ENCODE peak calls at places on chromosomes 3 and 15, in four cellular contexts. Z is mesothelial cell of epicardium, U is mucosa of descending colon, Q is nephron progenitor cell. S is an unnamed sample.

GRCh38 chr15:71709808-71710418 is 100.4 kb upstream of the NR2E3 start:
- DNase-seq in U (no peak), Z (no peak), Q (no peak), S (no peak)

GRCh38 chr15:39786444-39787056 is 3.9 kb upstream of the FSIP1 start:
- DNase-seq in U (no peak), Z (no peak), Q (peak; percentile 31), S (no peak)

GRCh38 chr3:45677045-45677436 is 12.2 kb upstream of the SACM1L start:
- DNase-seq in Q (no peak), Z (no peak), U (peak; percentile 50), S (no peak)

GRCh38 chr15:96042734-96043224 is 287.7 kb upstream of the NR2F2 start:
- DNase-seq in U (no peak), Q (no peak), Z (no peak), S (no peak)

GRCh38 chr15:77656294-77656693 is 23.6 kb upstream of the LINGO1 start:
- DNase-seq in U (no peak), Q (no peak), Z (no peak), S (no peak)

GRCh38 chr3:185502987-185503386 is 4.2 kb upstream of the TMEM41A start:
- DNase-seq in Q (no peak), Z (no peak), U (no peak), S (no peak)

GRCh38 chr3:58404396-58404795 is 29.2 kb downstream of the PDHB start:
- DNase-seq in Q (no peak), Z (no peak), U (no peak), S (no peak)

GRCh38 chr3:186717039-186717457 is at the start of gene KNG1:
- DNase-seq in Q (no peak), Z (no peak), U (no peak), S (no peak)

GRCh38 chr15:52505141-52505540 is 23.5 kb downstream of the MYO5A start:
- DNase-seq in U (no peak), Z (no peak), Q (no peak), S (no peak)

GRCh38 chr15:89450076-89451006 is 46.0 kb downstream of the RHCG start:
- DNase-seq in Q (no peak), Z (no peak), U (no peak), S (no peak)

GRCh38 chr3:127772776-127773751 is 49.3 kb downstream of the MGLL start:
- DNase-seq in Q (no peak), U (peak; percentile 18), Z (no peak), S (no peak)

DNA sequence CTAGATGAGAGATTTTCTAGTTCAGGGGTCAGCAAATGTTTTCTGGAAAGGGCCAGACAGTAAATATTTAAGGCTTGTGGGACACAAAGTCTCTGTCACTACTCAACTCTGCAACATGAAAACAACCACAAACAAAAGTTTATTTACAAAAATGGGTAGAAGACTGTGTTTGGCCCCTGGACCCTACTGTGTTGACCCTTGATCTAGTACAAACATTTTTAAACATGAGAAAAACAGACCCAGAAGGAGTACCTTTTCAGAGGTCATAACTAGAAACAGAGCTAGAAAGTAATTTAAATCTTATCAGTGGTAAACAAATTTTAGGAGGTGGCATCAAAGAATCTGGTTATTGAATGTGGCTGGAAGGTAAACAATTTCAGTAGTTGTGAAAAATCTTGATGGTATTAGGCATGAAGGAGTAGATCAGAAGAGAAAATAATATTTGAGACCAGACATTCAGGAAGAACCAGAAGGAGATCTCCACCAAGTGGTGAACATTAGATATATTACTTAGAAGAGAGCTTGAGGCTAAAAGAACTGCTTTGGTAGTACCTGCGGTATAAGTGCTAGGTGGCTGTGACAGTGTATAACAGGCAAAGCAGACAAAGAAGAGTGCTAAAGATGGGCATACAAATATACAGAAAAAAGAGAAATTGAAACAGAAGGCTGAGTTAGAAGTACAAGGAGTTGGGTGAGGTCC is 101.7 kb downstream of the NR1I2 start:
- DNase-seq in Q (no peak), U (no peak), Z (no peak), S (no peak)
- TF ChIP-seq CTCF in Q (no peak), U (no peak), Z (no peak), S (no peak)

DNA sequence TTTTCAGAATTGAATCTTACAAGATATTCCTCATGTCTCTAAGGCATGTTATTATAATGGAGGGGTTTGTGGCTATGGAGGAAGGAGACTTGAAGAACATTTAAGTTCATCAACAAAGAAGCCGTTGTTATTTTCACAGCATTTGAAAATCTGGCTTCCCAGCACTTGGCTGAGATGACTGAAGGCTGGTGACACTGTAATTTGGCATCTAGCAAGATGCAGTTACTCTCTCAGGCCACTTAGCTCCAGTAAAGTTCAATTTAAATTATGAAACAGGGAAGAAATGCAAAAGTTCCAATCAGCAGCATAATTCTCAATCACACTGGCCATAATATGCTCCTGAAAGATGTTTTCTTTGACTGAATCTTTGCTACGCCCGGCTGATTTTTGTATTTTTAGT is 139.4 kb upstream of the NUDT16 start:
- DNase-seq in Z (no peak), Q (no peak), U (no peak), S (no peak)
- TF ChIP-seq CTCF in Z (no peak), Q (no peak), U (no peak), S (no peak)

DNA sequence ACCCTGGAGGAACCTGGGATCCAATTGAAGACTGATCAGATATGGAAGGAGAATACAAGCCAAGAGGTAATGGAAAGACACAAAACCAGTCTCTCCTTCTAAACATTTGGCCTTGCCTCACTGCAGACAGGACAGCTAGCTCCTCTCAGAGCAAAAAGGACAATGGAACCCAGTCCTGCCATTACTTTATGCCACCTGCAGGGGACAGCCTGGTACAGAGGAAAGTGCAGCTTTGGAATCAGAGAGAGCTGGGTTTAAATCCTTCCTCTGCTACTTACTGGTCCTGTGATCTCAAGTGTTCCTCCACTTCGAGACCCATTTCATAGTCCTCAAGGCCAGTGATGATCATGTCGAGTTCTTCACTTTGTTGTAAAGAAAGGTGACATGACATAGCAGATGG is 159.4 kb upstream of the SMAD3 start:
- DNase-seq in U (no peak), Z (no peak), Q (no peak), S (no peak)
- TF ChIP-seq CTCF in U (no peak), Z (peak; percentile 34), Q (no peak), S (peak; percentile 41)

DNA sequence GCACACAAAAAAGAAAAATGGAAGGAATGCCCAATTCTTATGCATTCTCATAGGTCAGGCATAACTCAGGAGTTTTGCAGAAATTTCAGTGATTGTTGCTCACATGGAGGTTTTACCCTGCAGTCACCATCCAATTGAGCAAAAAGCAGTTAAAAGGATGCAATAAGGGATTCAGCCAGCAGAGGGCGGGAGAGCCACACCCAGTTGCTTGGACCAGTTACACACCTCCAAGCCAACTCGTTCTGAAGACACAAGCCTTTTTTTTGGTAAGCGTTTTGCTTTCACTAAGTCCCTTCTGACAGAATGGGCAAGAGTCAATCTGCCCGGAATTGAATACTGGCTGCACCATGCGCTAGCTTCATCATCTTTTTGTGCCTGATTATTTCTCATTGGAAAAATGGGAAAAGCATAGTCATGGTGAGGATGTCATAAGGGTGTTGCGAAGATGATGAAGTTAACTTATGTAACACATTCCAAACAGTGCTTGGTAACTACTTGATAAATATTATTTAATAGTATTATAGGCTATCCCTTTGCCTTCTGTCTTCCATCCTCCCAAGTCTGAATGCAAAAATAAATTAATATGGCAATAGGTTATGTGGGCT is 154.4 kb upstream of the SGO1 start:
- DNase-seq in Z (peak; percentile 82), U (peak; percentile 24), Q (peak; percentile 74), S (no peak)
- TF ChIP-seq CTCF in Z (peak; percentile 95), U (peak; percentile 72), Q (peak; percentile 92), S (peak; percentile 88)

DNA sequence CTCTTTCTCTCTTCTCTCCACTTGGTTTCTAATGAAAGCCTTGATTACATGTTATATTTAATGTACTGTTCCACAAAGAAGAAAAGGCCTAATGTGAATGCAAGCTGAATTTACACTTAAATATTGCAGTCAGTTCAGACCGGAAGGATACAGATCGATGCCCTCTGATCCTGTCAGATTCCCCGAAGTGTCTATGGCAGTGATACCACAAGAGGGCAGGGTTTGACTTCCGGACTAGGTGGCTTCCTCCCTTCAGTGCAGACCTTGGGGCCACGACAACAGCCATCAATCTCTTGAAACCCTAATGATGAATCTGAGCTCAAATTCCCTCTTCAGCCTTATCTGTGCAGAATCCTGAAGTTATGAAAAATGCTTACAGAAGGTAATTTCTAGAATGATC is 29.5 kb downstream of the AGTR1 start:
- DNase-seq in Z (no peak), U (no peak), Q (peak; percentile 53), S (no peak)
- TF ChIP-seq CTCF in Z (peak; percentile 31), U (no peak), Q (peak; percentile 57), S (peak; percentile 88)

DNA sequence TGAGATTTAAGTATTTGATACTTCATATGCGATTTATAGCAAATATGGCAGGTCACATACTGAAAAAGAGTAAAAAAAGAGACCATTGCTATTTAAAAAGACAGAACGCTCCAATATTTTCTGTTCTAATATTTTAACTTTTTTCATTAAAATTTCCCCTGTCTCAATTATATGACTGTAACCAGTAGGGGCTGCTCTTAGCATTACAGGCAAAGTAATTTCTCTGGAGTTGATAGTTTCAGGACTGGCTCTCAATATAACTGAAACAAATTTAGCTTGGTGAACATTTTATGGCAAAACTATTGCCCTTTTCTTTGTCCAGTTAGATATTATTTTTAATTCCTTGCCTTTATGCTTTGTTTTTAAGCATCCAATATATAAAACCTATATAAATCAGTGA is 286.3 kb upstream of the ROBO2 start:
- DNase-seq in Z (no peak), Q (no peak), U (no peak), S (no peak)
- TF ChIP-seq CTCF in Z (no peak), Q (peak; percentile 37), U (no peak), S (peak; percentile 33)

DNA sequence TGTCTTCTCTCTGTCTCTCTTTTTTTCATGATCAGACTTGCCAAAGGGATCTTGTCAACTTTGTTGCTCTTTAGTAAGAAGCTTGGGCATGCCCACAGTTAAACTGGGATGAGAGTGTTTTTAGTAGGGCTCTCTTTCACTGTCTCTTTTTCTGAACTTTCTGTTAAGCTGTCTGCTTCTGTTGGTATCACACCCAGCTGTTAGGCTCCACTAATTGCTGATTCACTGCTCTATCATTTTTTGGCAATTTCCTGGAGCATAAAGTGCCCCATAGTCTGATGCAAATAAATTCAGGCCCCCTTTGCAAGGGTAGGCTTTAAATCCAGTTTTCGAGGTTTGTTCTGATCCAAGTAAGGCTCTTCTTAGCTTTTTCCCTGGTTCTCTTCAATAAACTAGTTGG is 360.4 kb upstream of the ADAMTS9 start:
- DNase-seq in Q (no peak), Z (no peak), U (no peak), S (no peak)
- TF ChIP-seq CTCF in Q (no peak), Z (no peak), U (no peak), S (no peak)

DNA sequence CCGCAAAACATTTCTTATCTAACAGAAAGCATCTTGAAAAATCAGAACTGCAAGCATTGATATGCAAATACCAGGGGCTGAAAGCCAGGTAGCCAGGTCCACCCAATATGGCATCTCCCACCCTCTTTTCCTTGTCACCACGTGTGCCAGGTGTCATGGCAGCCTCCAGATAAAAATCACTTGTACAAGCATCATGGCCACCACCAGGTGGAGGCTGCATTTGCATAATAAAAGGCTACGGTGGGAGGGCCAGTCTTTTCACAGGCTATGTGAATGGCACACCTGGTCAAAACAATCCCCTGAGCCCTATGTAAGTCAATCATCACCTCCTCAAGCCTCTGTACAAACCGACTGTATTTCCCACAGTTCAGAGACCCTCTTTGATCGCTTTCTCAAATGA is 1233.1 kb upstream of the ALCAM start:
- DNase-seq in Q (no peak), U (no peak), Z (no peak), S (no peak)
- TF ChIP-seq CTCF in Q (no peak), U (no peak), Z (no peak), S (no peak)

S was measured in D721Med.